ENCODE peak calls at places on chromosome 7, in nine cellular contexts. One of them, this sample, is unnamed.

GRCh38 chr7:25632616-25633015 is 404.3 kb upstream of the NPVF start:
- DNase-seq in adipocyte: no peak
- DNase-seq in omental fat pad: no peak
- DNase-seq in GDM1: no peak
- DNase-seq in GOT3: no peak
- DNase-seq in NCI-H460: no peak
- DNase-seq in GM04504: no peak
- DNase-seq in GF-D8: no peak
- DNase-seq in EL: no peak
- DNase-seq in this sample: no peak

GRCh38 chr7:80816806-80817205 is 102.0 kb downstream of the SEMA3C start:
- DNase-seq in adipocyte: no peak
- DNase-seq in omental fat pad: no peak
- DNase-seq in GDM1: no peak
- DNase-seq in GOT3: no peak
- DNase-seq in NCI-H460: no peak
- DNase-seq in GM04504: no peak
- DNase-seq in GF-D8: no peak
- DNase-seq in EL: no peak
- DNase-seq in this sample: no peak

GRCh38 chr7:151249034-151249731 is 689 bp upstream of the SMARCD3 start:
- DNase-seq in adipocyte: peak
- DNase-seq in omental fat pad: no peak
- DNase-seq in GDM1: peak
- DNase-seq in GOT3: no peak
- DNase-seq in NCI-H460: peak
- DNase-seq in GM04504: peak
- DNase-seq in GF-D8: peak
- DNase-seq in EL: peak
- DNase-seq in this sample: peak

GRCh38 chr7:108592633-108593277 is 23.1 kb downstream of the DNAJB9 start:
- DNase-seq in adipocyte: peak
- DNase-seq in omental fat pad: no peak
- DNase-seq in GDM1: no peak
- DNase-seq in GOT3: no peak
- DNase-seq in NCI-H460: peak
- DNase-seq in GM04504: no peak
- DNase-seq in GF-D8: no peak
- DNase-seq in EL: peak
- DNase-seq in this sample: no peak

GRCh38 chr7:157717211-157718174 is 380.7 kb downstream of the DNAJB6 start:
- DNase-seq in adipocyte: no peak
- DNase-seq in omental fat pad: no peak
- DNase-seq in GDM1: no peak
- DNase-seq in GOT3: no peak
- DNase-seq in NCI-H460: no peak
- DNase-seq in GM04504: no peak
- DNase-seq in GF-D8: no peak
- DNase-seq in EL: no peak
- DNase-seq in this sample: no peak

GRCh38 chr7:150325901-150326300 is 2.6 kb upstream of the ACTR3C start:
- DNase-seq in adipocyte: no peak
- DNase-seq in omental fat pad: no peak
- DNase-seq in GDM1: no peak
- DNase-seq in GOT3: no peak
- DNase-seq in NCI-H460: no peak
- DNase-seq in GM04504: no peak
- DNase-seq in GF-D8: no peak
- DNase-seq in EL: no peak
- DNase-seq in this sample: no peak

GRCh38 chr7:39583539-39583938 is 17.3 kb downstream of the YAE1 start:
- DNase-seq in adipocyte: no peak
- DNase-seq in omental fat pad: no peak
- DNase-seq in GDM1: no peak
- DNase-seq in GOT3: no peak
- DNase-seq in NCI-H460: no peak
- DNase-seq in GM04504: no peak
- DNase-seq in GF-D8: no peak
- DNase-seq in EL: no peak
- DNase-seq in this sample: no peak

GRCh38 chr7:43648725-43649406 is 66.0 kb downstream of the STK17A start:
- DNase-seq in adipocyte: peak
- DNase-seq in omental fat pad: no peak
- DNase-seq in GDM1: peak
- DNase-seq in GOT3: no peak
- DNase-seq in NCI-H460: no peak
- DNase-seq in GM04504: peak
- DNase-seq in GF-D8: peak
- DNase-seq in EL: peak
- DNase-seq in this sample: peak

GRCh38 chr7:2607122-2607912 is 24.5 kb upstream of the TTYH3 start:
- DNase-seq in adipocyte: no peak
- DNase-seq in omental fat pad: no peak
- DNase-seq in GDM1: no peak
- DNase-seq in GOT3: no peak
- DNase-seq in NCI-H460: no peak
- DNase-seq in GM04504: no peak
- DNase-seq in GF-D8: no peak
- DNase-seq in EL: no peak
- DNase-seq in this sample: peak

GRCh38 chr7:134755422-134756022 is 23.9 kb upstream of the CALD1 start:
- DNase-seq in adipocyte: peak
- DNase-seq in omental fat pad: no peak
- DNase-seq in GDM1: no peak
- DNase-seq in GOT3: no peak
- DNase-seq in NCI-H460: no peak
- DNase-seq in GM04504: no peak
- DNase-seq in GF-D8: no peak
- DNase-seq in EL: peak
- DNase-seq in this sample: peak

GRCh38 chr7:104096683-104097082 is 107.2 kb upstream of the RELN start:
- DNase-seq in adipocyte: no peak
- DNase-seq in omental fat pad: no peak
- DNase-seq in GDM1: no peak
- DNase-seq in GOT3: no peak
- DNase-seq in NCI-H460: peak
- DNase-seq in GM04504: no peak
- DNase-seq in GF-D8: no peak
- DNase-seq in EL: peak
- DNase-seq in this sample: no peak

GRCh38 chr7:16399916-16400895 is 21.1 kb downstream of the CRPPA start:
- DNase-seq in adipocyte: no peak
- DNase-seq in omental fat pad: no peak
- DNase-seq in GDM1: no peak
- DNase-seq in GOT3: no peak
- DNase-seq in NCI-H460: no peak
- DNase-seq in GM04504: no peak
- DNase-seq in GF-D8: no peak
- DNase-seq in EL: no peak
- DNase-seq in this sample: peak

GRCh38 chr7:122709930-122710646 is 7.4 kb upstream of the RNF148 start:
- DNase-seq in adipocyte: no peak
- DNase-seq in omental fat pad: no peak
- DNase-seq in GDM1: no peak
- DNase-seq in GOT3: no peak
- DNase-seq in NCI-H460: no peak
- DNase-seq in GM04504: no peak
- DNase-seq in GF-D8: no peak
- DNase-seq in EL: no peak
- DNase-seq in this sample: no peak

GRCh38 chr7:16187131-16187530 is 234.2 kb downstream of the CRPPA start:
- DNase-seq in adipocyte: peak
- DNase-seq in omental fat pad: no peak
- DNase-seq in GDM1: no peak
- DNase-seq in GOT3: no peak
- DNase-seq in NCI-H460: no peak
- DNase-seq in GM04504: no peak
- DNase-seq in GF-D8: no peak
- DNase-seq in EL: peak
- DNase-seq in this sample: peak

GRCh38 chr7:45692031-45692430 is 117.9 kb downstream of the ADCY1 start:
- DNase-seq in adipocyte: no peak
- DNase-seq in omental fat pad: no peak
- DNase-seq in GDM1: no peak
- DNase-seq in GOT3: no peak
- DNase-seq in NCI-H460: no peak
- DNase-seq in GM04504: no peak
- DNase-seq in GF-D8: no peak
- DNase-seq in EL: no peak
- DNase-seq in this sample: no peak

GRCh38 chr7:114678116-114678515 is 243.8 kb upstream of the MDFIC start:
- DNase-seq in adipocyte: no peak
- DNase-seq in omental fat pad: no peak
- DNase-seq in GDM1: no peak
- DNase-seq in GOT3: no peak
- DNase-seq in NCI-H460: no peak
- DNase-seq in GM04504: no peak
- DNase-seq in GF-D8: no peak
- DNase-seq in EL: no peak
- DNase-seq in this sample: no peak

GRCh38 chr7:108415821-108416536 is 40.3 kb downstream of the NRCAM start:
- DNase-seq in adipocyte: peak
- DNase-seq in omental fat pad: no peak
- DNase-seq in GDM1: peak
- DNase-seq in GOT3: peak
- DNase-seq in NCI-H460: peak
- DNase-seq in GM04504: peak
- DNase-seq in GF-D8: peak
- DNase-seq in EL: no peak
- DNase-seq in this sample: peak

GRCh38 chr7:150317748-150318444 is 5.3 kb upstream of the LRRC61 start:
- DNase-seq in adipocyte: no peak
- DNase-seq in omental fat pad: no peak
- DNase-seq in GDM1: no peak
- DNase-seq in GOT3: no peak
- DNase-seq in NCI-H460: no peak
- DNase-seq in GM04504: no peak
- DNase-seq in GF-D8: no peak
- DNase-seq in EL: peak
- DNase-seq in this sample: no peak

GRCh38 chr7:7641129-7641663 is 644 bp downstream of the UMAD1 start:
- DNase-seq in adipocyte: peak
- DNase-seq in omental fat pad: no peak
- DNase-seq in GDM1: no peak
- DNase-seq in GOT3: no peak
- DNase-seq in NCI-H460: no peak
- DNase-seq in GM04504: no peak
- DNase-seq in GF-D8: peak
- DNase-seq in EL: peak
- DNase-seq in this sample: no peak

GRCh38 chr7:140425718-140426117 is 21.9 kb downstream of the RAB19 start:
- DNase-seq in adipocyte: no peak
- DNase-seq in omental fat pad: no peak
- DNase-seq in GDM1: no peak
- DNase-seq in GOT3: no peak
- DNase-seq in NCI-H460: no peak
- DNase-seq in GM04504: no peak
- DNase-seq in GF-D8: no peak
- DNase-seq in EL: no peak
- DNase-seq in this sample: no peak

GRCh38 chr7:124930655-124931597 is 1.3 kb upstream of the POT1 start:
- DNase-seq in adipocyte: no peak
- DNase-seq in omental fat pad: no peak
- DNase-seq in GDM1: no peak
- DNase-seq in GOT3: no peak
- DNase-seq in NCI-H460: no peak
- DNase-seq in GM04504: no peak
- DNase-seq in GF-D8: no peak
- DNase-seq in EL: no peak
- DNase-seq in this sample: no peak

GRCh38 chr7:141304291-141304690 is 230.4 kb downstream of the TMEM178B start:
- DNase-seq in adipocyte: no peak
- DNase-seq in omental fat pad: no peak
- DNase-seq in GDM1: no peak
- DNase-seq in GOT3: no peak
- DNase-seq in NCI-H460: no peak
- DNase-seq in GM04504: no peak
- DNase-seq in GF-D8: no peak
- DNase-seq in EL: no peak
- DNase-seq in this sample: no peak

GRCh38 chr7:39951156-39951942 is 1.3 kb downstream of the CDK13 start:
- DNase-seq in adipocyte: peak
- DNase-seq in omental fat pad: no peak
- DNase-seq in GDM1: peak
- DNase-seq in GOT3: no peak
- DNase-seq in NCI-H460: peak
- DNase-seq in GM04504: no peak
- DNase-seq in GF-D8: peak
- DNase-seq in EL: peak
- DNase-seq in this sample: peak

GRCh38 chr7:44712012-44712411 is 36.6 kb upstream of the ZMIZ2 start:
- DNase-seq in adipocyte: no peak
- DNase-seq in omental fat pad: no peak
- DNase-seq in GDM1: no peak
- DNase-seq in GOT3: no peak
- DNase-seq in NCI-H460: no peak
- DNase-seq in GM04504: no peak
- DNase-seq in GF-D8: no peak
- DNase-seq in EL: no peak
- DNase-seq in this sample: no peak

GRCh38 chr7:30135551-30136271 is 925 bp downstream of the MTURN start:
- DNase-seq in adipocyte: peak
- DNase-seq in omental fat pad: no peak
- DNase-seq in GDM1: no peak
- DNase-seq in GOT3: peak
- DNase-seq in NCI-H460: peak
- DNase-seq in GM04504: peak
- DNase-seq in GF-D8: peak
- DNase-seq in EL: peak
- DNase-seq in this sample: peak

GRCh38 chr7:158255156-158255555 is 332.5 kb downstream of the PTPRN2 start:
- DNase-seq in adipocyte: no peak
- DNase-seq in omental fat pad: no peak
- DNase-seq in GDM1: no peak
- DNase-seq in GOT3: no peak
- DNase-seq in NCI-H460: no peak
- DNase-seq in GM04504: no peak
- DNase-seq in GF-D8: no peak
- DNase-seq in EL: no peak
- DNase-seq in this sample: no peak

This sample was measured in fibroblast of gingiva.